ENCODE peak calls at places on chromosomes 4 and X, in seven cellular contexts. Y, Q, R, M, K, F and S are unnamed samples.

GRCh38 chr4:15100994-15101695 is 98.9 kb downstream of the CPEB2 start:
- DNase-seq in Q (no peak), R (no peak), Y (no peak), M (no peak), F (no peak), K (no peak), S (no peak)

GRCh38 chr4:16772366-16772850 is 126.0 kb downstream of the LDB2 start:
- DNase-seq in K (no peak), M (no peak), Q (no peak), R (no peak), F (no peak), Y (no peak), S (no peak)

GRCh38 chrX:108704839-108705238 is 31.5 kb downstream of the IRS4 start:
- DNase-seq in R (no peak), F (no peak), M (no peak), Y (no peak), K (no peak), Q (no peak), S (no peak)

GRCh38 chr4:24559889-24560288 is 24.5 kb downstream of the DHX15 start:
- DNase-seq in Q (no peak), R (peak; percentile 20), M (no peak), K (no peak), Y (no peak), F (no peak), S (peak; percentile 48)

GRCh38 chr4:29453421-29453820 is 1266.7 kb upstream of the PCDH7 start:
- DNase-seq in R (no peak), M (no peak), K (no peak), F (no peak), Y (no peak), Q (no peak), S (no peak)

GRCh38 chr4:82360298-82361177 is 13.3 kb downstream of the HNRNPD start:
- DNase-seq in M (no peak), Q (no peak), F (no peak), R (peak; percentile 27), Y (peak; percentile 22), K (no peak), S (peak; percentile 57)

GRCh38 chr4:12852338-12853307 is 631.5 kb downstream of the RAB28 start:
- DNase-seq in Y (no peak), F (no peak), Q (peak; percentile 21), K (no peak), R (peak; percentile 61), M (no peak), S (peak; percentile 56)

GRCh38 chrX:109774706-109775105 is 41.6 kb upstream of the ACSL4 start:
- DNase-seq in F (no peak), Y (peak; percentile 45), R (peak; percentile 56), K (no peak), M (no peak), Q (peak; percentile 28), S (peak; percentile 41)

GRCh38 chr4:134282680-134283079 is 81.1 kb upstream of the PABPC4L start:
- DNase-seq in Q (no peak), Y (no peak), K (no peak), R (no peak), F (no peak), M (no peak), S (no peak)

GRCh38 chrX:72314242-72314641 is 8.5 kb upstream of the CITED1 start:
- DNase-seq in M (no peak), Y (no peak), Q (no peak), F (no peak), K (no peak), R (no peak), S (no peak)

GRCh38 chrX:109655802-109656201 is 30.8 kb upstream of the KCNE5 start:
- DNase-seq in Y (no peak), R (no peak), F (no peak), K (no peak), Q (no peak), M (no peak), S (no peak)

GRCh38 chr4:16329132-16329796 is 103.0 kb upstream of the TAPT1 start:
- DNase-seq in K (no peak), R (no peak), Y (no peak), F (no peak), Q (no peak), M (no peak), S (no peak)

GRCh38 chrX:39157796-39158195 is 356.5 kb downstream of the MID1IP1 start:
- DNase-seq in K (no peak), R (no peak), M (no peak), F (no peak), Y (no peak), Q (no peak), S (no peak)

GRCh38 chr4:120218981-120219380 is 152.3 kb upstream of the MAD2L1 start:
- DNase-seq in F (no peak), K (no peak), R (no peak), Y (no peak), M (no peak), Q (no peak), S (no peak)

GRCh38 chr4:158912390-158913175 is 143.8 kb downstream of the FNIP2 start:
- DNase-seq in Y (no peak), Q (no peak), R (no peak), M (no peak), F (no peak), K (no peak), S (no peak)

GRCh38 chr4:23614284-23614892 is 275.5 kb downstream of the PPARGC1A start:
- DNase-seq in M (no peak), Q (peak; percentile 44), Y (peak; percentile 7), R (peak; percentile 62), K (no peak), F (no peak), S (peak; percentile 65)

GRCh38 chr4:163063891-163064290 is 102.8 kb downstream of the NAF1 start:
- DNase-seq in K (no peak), F (no peak), Y (no peak), Q (peak; percentile 58), R (peak; percentile 50), M (no peak), S (no peak)

GRCh38 chr4:176377705-176378302 is 58.0 kb downstream of the SPCS3 start:
- DNase-seq in R (peak; percentile 47), M (no peak), F (no peak), Y (no peak), K (no peak), Q (no peak), S (peak; percentile 10)

GRCh38 chr4:81802308-81802846 is 330.7 kb upstream of the RASGEF1B start:
- DNase-seq in F (no peak), Y (no peak), R (no peak), M (no peak), K (no peak), Q (no peak), S (no peak)

GRCh38 chr4:170138580-170139194 is 48.9 kb upstream of the AADAT start:
- DNase-seq in Q (peak; percentile 84), K (peak; percentile 23), M (peak; percentile 79), Y (peak; percentile 67), F (peak; percentile 77), R (peak; percentile 66), S (peak; percentile 72)

GRCh38 chr4:140839396-140839795 is 83.2 kb upstream of the TBC1D9 start:
- DNase-seq in Y (no peak), F (no peak), K (no peak), M (no peak), R (no peak), Q (no peak), S (no peak)

GRCh38 chr4:107838138-107838618 is 13.4 kb downstream of the SGMS2 start:
- DNase-seq in R (no peak), Y (no peak), F (no peak), K (no peak), Q (no peak), M (no peak), S (peak; percentile 15)

GRCh38 chr4:24820541-24820940 is 25.2 kb downstream of the SOD3 start:
- DNase-seq in F (no peak), Q (no peak), Y (no peak), R (no peak), K (no peak), M (no peak), S (no peak)

GRCh38 chrX:107935664-107936433 is 46.3 kb downstream of the TEX13B start:
- DNase-seq in Q (no peak), Y (no peak), R (peak; percentile 4), K (no peak), F (no peak), M (no peak), S (no peak)

GRCh38 chr4:63315651-63316050 is 1093.6 kb downstream of the TECRL start:
- DNase-seq in Q (no peak), Y (no peak), R (no peak), F (no peak), K (no peak), M (no peak), S (no peak)

GRCh38 chr4:106529348-106530033 is 160.9 kb upstream of the GIMD1 start:
- DNase-seq in K (no peak), Q (no peak), R (no peak), Y (no peak), F (no peak), M (no peak), S (no peak)
- TF ChIP-seq POLR2A in K (no peak), Q (no peak), R (no peak), Y (no peak), F (no peak), M (no peak), S (no peak)

DNA sequence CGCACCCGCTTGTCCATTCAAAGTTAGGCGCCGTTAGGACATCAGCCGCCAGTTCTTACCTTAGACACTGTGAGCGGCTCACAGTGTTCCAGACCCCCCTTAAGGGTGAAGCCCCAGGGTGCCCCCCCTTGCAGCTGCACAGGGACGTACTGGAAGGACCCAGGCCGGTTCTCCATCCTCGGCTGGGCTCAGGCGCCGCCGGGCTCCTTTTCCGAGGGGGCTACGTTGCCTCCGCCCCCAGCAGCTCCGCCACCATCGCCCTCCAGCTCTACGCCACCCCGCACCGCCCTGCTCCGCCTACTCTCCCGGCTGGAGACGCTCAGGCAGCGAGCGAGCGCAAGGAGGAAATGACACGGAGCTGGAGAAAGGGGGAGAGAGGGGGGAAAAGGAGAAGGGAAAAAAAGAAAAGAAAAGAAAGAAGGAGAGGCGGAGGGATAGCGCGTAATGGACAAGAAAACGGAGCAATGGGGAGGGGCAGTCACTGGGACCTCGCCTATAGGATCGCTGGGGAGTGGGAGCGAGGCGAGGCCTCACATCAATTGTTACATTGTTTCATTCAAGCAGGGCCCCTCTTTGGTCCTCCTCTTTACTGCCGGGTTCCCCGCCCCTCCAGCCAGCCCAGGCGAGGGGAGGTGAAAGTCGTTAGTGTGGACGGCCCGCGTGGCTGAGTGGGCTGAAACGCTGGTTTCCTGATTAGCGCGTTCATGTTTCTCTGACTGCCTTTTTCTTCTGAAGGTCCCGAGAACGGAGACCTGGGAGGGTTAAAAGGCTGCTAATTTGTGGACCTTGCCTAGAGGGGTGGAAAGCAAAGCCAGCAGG is at the start of gene SHROOM4:
- DNase-seq in Y (no peak), R (no peak), F (peak; percentile 11), K (no peak), M (peak; percentile 67), Q (peak; percentile 47), S (no peak)
- TF ChIP-seq CTCF in Y (no peak), R (no peak), F (no peak), K (no peak), M (no peak), Q (no peak), S (no peak)

GRCh38 chrX:23786268-23786815 is 3.4 kb downstream of the SAT1 start:
- DNase-seq in Y (no peak), Q (no peak), K (no peak), M (no peak), R (peak; percentile 60), F (no peak), S (no peak)
- TF ChIP-seq POLR2A in Y (no peak), Q (peak; percentile 36), K (no peak), M (no peak), R (no peak), F (no peak), S (no peak)

GRCh38 chrX:113743069-113743468 is 840.8 kb upstream of the HTR2C start:
- DNase-seq in K (no peak), F (no peak), R (no peak), M (no peak), Q (no peak), Y (no peak), S (no peak)

GRCh38 chrX:113747274-113747973 is 836.5 kb upstream of the HTR2C start:
- DNase-seq in Q (no peak), M (no peak), F (no peak), R (no peak), Y (no peak), K (no peak), S (no peak)

GRCh38 chrX:113741744-113742143 is 842.1 kb upstream of the HTR2C start:
- DNase-seq in F (no peak), K (no peak), Y (no peak), M (no peak), R (peak; percentile 10), Q (no peak), S (peak; percentile 19)
- TF ChIP-seq CTCF in F (no peak), K (no peak), Y (no peak), M (no peak), R (no peak), Q (no peak), S (no peak)